ENCODE peak calls at places on chromosomes 5 and 9, in five cellular contexts. N, M, J, X and W are unnamed samples.

GRCh38 chr9:99269429-99269828 is 47.3 kb downstream of the SEC61B start:
- DNase-seq in N (no peak), M (no peak), J (no peak), X (peak), W (no peak)

GRCh38 chr9:85430659-85431370 is 310.9 kb downstream of the AGTPBP1 start:
- DNase-seq in N (no peak), M (no peak), J (no peak), X (no peak), W (no peak)

GRCh38 chr5:128538249-128539037 is 398 bp upstream of the FBN2 start:
- DNase-seq in N (peak), M (peak), J (peak), X (peak), W (peak)

GRCh38 chr5:101897914-101898313 is 398.2 kb downstream of the SLCO4C1 start:
- DNase-seq in N (peak), M (no peak), J (no peak), X (no peak), W (no peak)

GRCh38 chr5:54829102-54829501 is 156.3 kb downstream of the ESM1 start:
- DNase-seq in N (no peak), M (no peak), J (no peak), X (no peak), W (no peak)

GRCh38 chr9:100281069-100281468 is 71.7 kb downstream of the TEX10 start:
- DNase-seq in N (no peak), M (no peak), J (no peak), X (no peak), W (no peak)

GRCh38 chr5:111735829-111736228 is 21.2 kb downstream of the NREP start:
- DNase-seq in N (peak), M (no peak), J (no peak), X (peak), W (no peak)

GRCh38 chr5:116480894-116481510 is 93.6 kb downstream of the SEMA6A start:
- DNase-seq in N (no peak), M (no peak), J (no peak), X (no peak), W (no peak)

GRCh38 chr5:103367722-103368121 is 109.2 kb downstream of the MACIR start:
- DNase-seq in N (no peak), M (no peak), J (no peak), X (no peak), W (no peak)

GRCh38 chr5:170393958-170394357 is 4.8 kb upstream of the KCNMB1 start:
- DNase-seq in N (peak), M (no peak), J (no peak), X (no peak), W (no peak)

GRCh38 chr5:24401767-24402166 is 243.0 kb downstream of the CDH10 start:
- DNase-seq in N (no peak), M (no peak), J (no peak), X (no peak), W (no peak)

GRCh38 chr5:71621268-71621667 is 34.1 kb downstream of the MCCC2 start:
- DNase-seq in N (no peak), M (no peak), J (no peak), X (no peak), W (no peak)

GRCh38 chr5:123350744-123351143 is 72.5 kb downstream of the CEP120 start:
- DNase-seq in N (peak), M (no peak), J (no peak), X (no peak), W (no peak)

DNA sequence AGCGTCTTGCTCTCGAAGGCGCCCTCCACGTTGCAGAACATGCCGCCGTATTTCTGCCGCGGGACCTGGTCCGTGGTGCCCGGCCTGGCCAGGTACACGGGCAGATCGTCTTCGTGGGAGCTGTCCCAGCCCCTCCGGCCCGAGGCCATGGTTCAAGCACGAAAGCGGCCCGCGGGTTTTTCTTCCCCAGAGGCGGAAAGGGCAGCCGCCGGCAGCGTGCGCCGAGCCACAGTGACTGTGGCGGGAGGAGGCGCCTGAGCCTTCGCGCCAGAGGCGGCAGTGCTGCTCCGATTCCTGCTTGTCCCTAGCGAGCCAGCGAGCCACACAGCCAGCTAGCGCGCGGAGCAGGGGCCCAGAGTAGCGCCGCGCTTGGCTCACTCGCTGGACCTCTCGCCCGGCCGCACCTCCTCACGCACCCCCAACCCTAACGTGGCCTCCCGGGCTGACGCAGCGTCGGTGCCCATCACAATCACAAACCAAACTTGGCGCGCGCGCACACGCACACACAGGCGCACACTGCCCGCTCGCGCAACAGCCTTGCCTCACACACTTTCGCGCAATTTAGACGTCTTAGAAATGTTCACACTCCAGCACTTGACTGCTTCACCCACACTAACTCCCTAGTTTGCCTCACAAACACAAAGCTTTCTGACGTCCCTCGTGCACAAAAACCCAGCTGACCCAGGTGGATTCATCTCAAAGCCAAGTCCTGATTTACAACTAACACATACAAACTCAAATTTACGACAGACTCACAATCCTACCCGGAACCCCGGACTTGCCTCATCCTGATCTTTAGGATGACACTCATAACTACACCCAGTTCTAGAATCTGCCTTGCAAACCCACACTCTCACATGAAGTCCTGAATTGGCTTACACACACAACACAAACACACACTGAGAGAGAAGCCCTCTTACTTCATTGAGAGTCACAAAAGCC is at the start of gene DPYSL3:
- DNase-seq in N (peak), M (peak), J (peak), X (peak), W (no peak)
- TF ChIP-seq CTCF in N (peak), M (no peak), J (no peak), X (peak), W (no peak)

GRCh38 chr5:159955056-159955624 is 38.9 kb downstream of the ADRA1B start:
- DNase-seq in N (no peak), M (no peak), J (no peak), X (no peak), W (no peak)

GRCh38 chr5:159953609-159954008 is 37.3 kb downstream of the ADRA1B start:
- DNase-seq in N (no peak), M (no peak), J (no peak), X (no peak), W (no peak)

GRCh38 chr5:159947708-159948358 is 31.6 kb downstream of the ADRA1B start:
- DNase-seq in N (no peak), M (no peak), J (no peak), X (no peak), W (no peak)

GRCh38 chr5:159951387-159951786 is 35.1 kb downstream of the ADRA1B start:
- DNase-seq in N (peak), M (no peak), J (peak), X (no peak), W (no peak)

GRCh38 chr5:159951834-159952233 is 35.6 kb downstream of the ADRA1B start:
- DNase-seq in N (no peak), M (no peak), J (no peak), X (no peak), W (no peak)
- TF ChIP-seq CTCF in N (no peak), M (no peak), J (no peak), X (no peak), W (no peak)

GRCh38 chr5:9622891-9623547 is 7.1 kb downstream of the TAS2R1 start:
- DNase-seq in N (peak), M (no peak), J (peak), X (peak), W (no peak)
- TF ChIP-seq CTCF in N (no peak), M (no peak), J (no peak), X (no peak), W (no peak)

GRCh38 chr5:141638771-141639170 is 2.0 kb downstream of the RELL2 start:
- DNase-seq in N (no peak), M (no peak), J (no peak), X (no peak), W (no peak)

GRCh38 chr5:141639357-141640050 is 2.7 kb downstream of the RELL2 start:
- DNase-seq in N (no peak), M (no peak), J (no peak), X (no peak), W (no peak)

GRCh38 chr5:141640051-141640415 is 3.2 kb downstream of the RELL2 start:
- DNase-seq in N (no peak), M (no peak), J (no peak), X (no peak), W (no peak)

GRCh38 chr5:141640698-141641097 is 3.9 kb downstream of the RELL2 start:
- DNase-seq in N (no peak), M (no peak), J (no peak), X (no peak), W (no peak)

DNA sequence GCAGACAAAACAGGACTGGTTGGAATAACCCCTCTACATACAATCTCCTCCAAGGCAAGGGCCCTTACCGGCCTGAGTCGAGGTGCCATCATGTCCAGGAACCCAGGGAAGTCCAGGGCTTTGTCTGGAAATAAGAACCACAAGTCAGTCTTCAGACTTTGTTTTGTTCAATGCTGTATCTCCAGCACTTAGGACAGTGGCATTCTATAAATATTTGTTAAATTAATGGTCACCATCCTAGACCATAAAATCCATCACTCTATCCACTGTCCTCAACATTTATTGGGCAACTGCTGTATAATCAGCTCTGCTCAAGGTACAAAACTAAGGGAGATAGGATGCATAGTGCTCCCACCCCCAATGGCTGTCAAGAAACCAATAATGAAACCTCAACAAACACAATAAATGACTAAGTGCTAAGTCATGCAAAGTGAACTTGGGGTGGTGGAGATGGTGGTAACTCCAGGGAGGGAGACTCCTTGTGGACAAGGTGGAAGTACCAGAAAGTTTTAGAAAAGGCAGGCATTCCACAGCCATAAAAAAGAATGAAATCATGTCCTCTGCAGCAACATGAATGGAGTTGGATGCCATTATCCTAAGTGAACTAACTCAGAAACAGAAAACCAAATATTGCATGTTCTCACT is 5.0 kb downstream of the RELL2 start:
- DNase-seq in N (peak), M (no peak), J (no peak), X (peak), W (no peak)
- TF ChIP-seq CTCF in N (peak), M (no peak), J (no peak), X (peak), W (no peak)

GRCh38 chr5:176647030-176647869 is at the start of gene TSPAN17:
- DNase-seq in N (peak), M (peak), J (peak), X (peak), W (peak)
- TF ChIP-seq CTCF in N (peak), M (no peak), J (no peak), X (peak), W (no peak)

DNA sequence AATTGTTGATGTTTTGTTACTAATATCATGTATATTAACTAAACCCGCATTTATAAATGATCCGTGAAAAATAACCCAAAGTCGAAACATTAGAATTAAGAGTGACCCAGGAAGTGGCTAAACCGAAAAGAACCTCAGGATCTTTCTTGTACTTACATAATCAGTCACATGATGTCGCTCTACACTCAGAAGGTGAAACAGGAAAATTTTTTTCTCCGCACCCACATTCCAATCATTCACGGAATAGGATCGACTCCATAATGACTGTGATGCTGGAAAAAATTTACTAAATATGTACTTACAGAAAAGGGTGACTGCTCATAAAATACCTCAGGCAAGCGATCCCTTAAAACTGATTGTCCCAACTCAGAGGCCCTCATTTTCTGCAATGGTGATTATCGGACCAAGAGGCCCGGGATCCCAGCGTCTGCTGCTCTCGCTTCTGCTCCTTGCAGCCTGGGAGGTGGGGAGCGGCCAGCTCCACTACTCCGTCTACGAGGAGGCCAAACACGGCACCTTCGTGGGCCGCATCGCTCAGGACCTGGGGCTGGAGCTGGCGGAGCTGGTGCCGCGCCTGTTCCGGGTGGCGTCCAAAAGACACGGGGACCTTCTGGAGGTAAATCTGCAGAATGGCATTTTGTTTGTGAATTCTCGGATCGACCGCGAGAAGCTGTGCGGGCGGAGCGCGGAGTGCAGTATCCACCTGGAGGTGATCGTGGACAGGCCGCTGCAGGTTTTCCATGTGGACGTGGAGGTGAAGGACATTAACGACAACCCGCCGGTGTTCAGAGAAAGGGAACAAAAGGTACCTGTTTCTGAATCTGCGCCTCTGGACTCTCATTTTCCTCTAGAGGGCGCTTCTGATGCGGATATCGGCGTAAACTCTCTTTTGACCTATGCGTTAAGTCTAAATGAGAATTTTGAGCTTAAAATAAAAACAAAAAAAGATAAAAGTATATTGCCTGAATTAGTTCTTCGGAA is at the start of gene PCDHA12:
- DNase-seq in N (peak), M (no peak), J (peak), X (no peak), W (no peak)
- TF ChIP-seq CTCF in N (peak), M (no peak), J (peak), X (no peak), W (no peak)

GRCh38 chr5:42949348-42950090 is 90.6 kb downstream of the ANXA2R start:
- DNase-seq in N (peak), M (peak), J (no peak), X (peak), W (peak)
- TF ChIP-seq CTCF in N (no peak), M (no peak), J (no peak), X (peak), W (peak)